ENCODE peak calls at places on chromosome 5, in seven cellular contexts. Q, A, P, S, D, Y and T are unnamed samples.

GRCh38 chr5:135179308-135179980 is 145.4 kb upstream of the PITX1 start:
- DNase-seq in Q (no peak), A (no peak), P (no peak), S (no peak), D (no peak), Y (no peak), T (no peak)

GRCh38 chr5:149831492-149831891 is 101.4 kb downstream of the PPARGC1B start:
- DNase-seq in Q (no peak), A (no peak), P (no peak), S (no peak), D (no peak), Y (peak), T (no peak)

GRCh38 chr5:178384815-178385471 is 152.3 kb upstream of the PHYKPL start:
- DNase-seq in Q (no peak), A (no peak), P (no peak), S (no peak), D (peak), Y (no peak), T (no peak)

GRCh38 chr5:27020965-27021364 is 17.4 kb downstream of the CDH9 start:
- DNase-seq in Q (no peak), A (no peak), P (no peak), S (no peak), D (no peak), Y (peak), T (no peak)

GRCh38 chr5:125093776-125094175 is 347.3 kb upstream of the ZNF608 start:
- DNase-seq in Q (no peak), A (peak), P (peak), S (no peak), D (no peak), Y (peak), T (peak)

GRCh38 chr5:177399903-177400868 is at the start of gene PFN3:
- DNase-seq in Q (no peak), A (no peak), P (peak), S (no peak), D (peak), Y (peak), T (no peak)

GRCh38 chr5:17157294-17157693 is 60.1 kb upstream of the BASP1 start:
- DNase-seq in Q (no peak), A (no peak), P (no peak), S (no peak), D (no peak), Y (peak), T (no peak)

GRCh38 chr5:78269088-78269703 is 25.3 kb downstream of the AP3B1 start:
- DNase-seq in Q (no peak), A (peak), P (peak), S (no peak), D (no peak), Y (peak), T (no peak)

GRCh38 chr5:175743676-175744210 is 85.9 kb downstream of the HRH2 start:
- DNase-seq in Q (no peak), A (no peak), P (peak), S (peak), D (no peak), Y (peak), T (no peak)

GRCh38 chr5:42843675-42844292 is 32.1 kb upstream of the SELENOP start:
- DNase-seq in Q (no peak), A (no peak), P (no peak), S (no peak), D (no peak), Y (no peak), T (no peak)

GRCh38 chr5:115193295-115193694 is 23.6 kb upstream of the TRIM36 start:
- DNase-seq in Q (no peak), A (no peak), P (no peak), S (no peak), D (no peak), Y (no peak), T (no peak)

GRCh38 chr5:96752341-96753016 is 55.3 kb downstream of the ERAP1 start:
- DNase-seq in Q (no peak), A (peak), P (peak), S (peak), D (no peak), Y (peak), T (peak)

GRCh38 chr5:14321936-14322335 is 178.8 kb downstream of the TRIO start:
- DNase-seq in Q (no peak), A (no peak), P (no peak), S (no peak), D (no peak), Y (no peak), T (no peak)